ENCODE peak calls at places on chromosomes 13 and 19, in eight cellular contexts. T is activated T-cell treated with anti-CD3 and anti-CD28 coated beads, Interleukin-2, amount 50 U/mL, for 72 hours; X is amniotic epithelial cell; F is effector memory CD4-positive, alpha-beta T cell; J is dorsolateral prefrontal cortex; B is T-helper 9 cell; H is AG09309; A is T-helper 1 cell. N is an unnamed sample.
A peak's percentile ranks its signal among the peaks of the same experiment; 100 is the strongest.

GRCh38 chr19:32012206-32012605 is 333.2 kb upstream of the ZNF507 start:
- DNase-seq in T (no peak), B (no peak), J (no peak), X (no peak), H (no peak), A (no peak), F (no peak), N (no peak)

GRCh38 chr13:98173431-98173921 is 3.6 kb downstream of the RNF113B start:
- DNase-seq in H (peak; percentile 96), F (no peak), A (no peak), T (no peak), X (peak; percentile 99), B (no peak), J (no peak), N (no peak)

GRCh38 chr13:29817604-29818378 is 32.6 kb downstream of the UBL3 start:
- DNase-seq in H (no peak), J (no peak), T (no peak), A (no peak), X (no peak), B (no peak), F (no peak), N (peak; percentile 5)

GRCh38 chr19:33804021-33804799 is 7.5 kb downstream of the KCTD15 start:
- DNase-seq in T (no peak), J (no peak), H (no peak), X (peak; percentile 88), F (no peak), B (no peak), A (no peak), N (no peak)

GRCh38 chr13:92403606-92404005 is 823.0 kb upstream of the GPC6 start:
- DNase-seq in J (no peak), A (no peak), H (no peak), X (no peak), T (no peak), F (no peak), B (no peak), N (no peak)

GRCh38 chr19:5719274-5719960 is 529 bp downstream of the LONP1 start:
- DNase-seq in B (no peak), F (peak; percentile 35), J (no peak), T (peak; percentile 38), X (peak; percentile 13), H (no peak), A (no peak), N (no peak)

GRCh38 chr19:1087813-1088418 is 7.3 kb downstream of the POLR2E start:
- DNase-seq in F (no peak), T (no peak), A (no peak), B (peak; percentile 52), H (no peak), J (no peak), X (no peak), N (no peak)

GRCh38 chr19:1154731-1155351 is 19.2 kb downstream of the SBNO2 start:
- DNase-seq in F (no peak), A (no peak), J (no peak), T (no peak), H (peak; percentile 81), X (peak; percentile 93), B (no peak), N (no peak)

GRCh38 chr19:403221-404036 is 5.5 kb downstream of the C2CD4C start:
- DNase-seq in A (no peak), F (no peak), J (peak; percentile 40), X (no peak), H (no peak), B (no peak), T (no peak), N (no peak)

GRCh38 chr13:114023716-114024602 is 50.1 kb upstream of the C13orf46 start:
- DNase-seq in F (no peak), H (no peak), J (no peak), X (no peak), T (no peak), B (no peak), A (no peak), N (no peak)

GRCh38 chr13:101624210-101624922 is 171.9 kb downstream of the ITGBL1 start:
- DNase-seq in F (no peak), X (peak; percentile 37), B (no peak), A (no peak), J (no peak), T (no peak), H (no peak), N (no peak)

GRCh38 chr19:17557461-17557860 is 2.0 kb downstream of the COLGALT1 start:
- DNase-seq in B (no peak), T (no peak), A (no peak), H (no peak), X (peak; percentile 40), F (no peak), J (no peak), N (no peak)

GRCh38 chr13:64417609-64418008 is 2812.5 kb downstream of the PCDH9 start:
- DNase-seq in J (no peak), B (no peak), T (no peak), X (no peak), H (no peak), A (no peak), F (no peak), N (no peak)

GRCh38 chr13:80237646-80238045 is 103.3 kb downstream of the SPRY2 start:
- DNase-seq in J (no peak), X (peak; percentile 82), H (no peak), B (no peak), A (no peak), T (no peak), F (no peak), N (no peak)

GRCh38 chr19:37537391-37537947 is 30.7 kb downstream of the ZNF793 start:
- DNase-seq in J (no peak), B (no peak), F (no peak), X (peak; percentile 28), T (no peak), H (no peak), A (no peak), N (no peak)

GRCh38 chr19:15098505-15098904 is 8.7 kb upstream of the SYDE1 start:
- DNase-seq in T (no peak), H (no peak), F (no peak), X (no peak), B (no peak), J (no peak), A (no peak), N (no peak)

GRCh38 chr13:59750860-59751259 is 412.9 kb downstream of the DIAPH3 start:
- DNase-seq in B (no peak), F (no peak), J (peak; percentile 80), H (peak; percentile 58), T (no peak), X (peak; percentile 74), A (no peak), N (peak; percentile 69)

GRCh38 chr19:32702010-32702409 is 10.4 kb downstream of the NUDT19 start:
- DNase-seq in X (peak; percentile 58), F (no peak), J (no peak), A (no peak), B (no peak), H (no peak), T (no peak), N (no peak)

GRCh38 chr13:95714142-95714832 is 37.3 kb downstream of the DNAJC3 start:
- DNase-seq in T (no peak), H (peak; percentile 84), X (peak; percentile 96), A (no peak), J (no peak), F (no peak), B (no peak), N (no peak)

GRCh38 chr13:19345158-19345557 is 163.5 kb upstream of the TUBA3C start:
- DNase-seq in X (no peak), T (no peak), F (no peak), A (no peak), H (no peak), B (no peak), J (no peak), N (no peak)

GRCh38 chr13:32314271-32314967 is 744 bp downstream of the ZAR1L start:
- DNase-seq in H (no peak), A (no peak), B (no peak), X (no peak), T (no peak), J (no peak), F (no peak), N (no peak)

GRCh38 chr19:39111593-39112199 is 13.9 kb upstream of the PAK4 start:
- DNase-seq in A (no peak), X (no peak), B (no peak), F (no peak), H (no peak), T (no peak), J (no peak), N (no peak)

GRCh38 chr19:49749771-49750170 is 13.3 kb downstream of the TSKS start:
- DNase-seq in F (no peak), X (no peak), J (no peak), T (no peak), H (no peak), B (no peak), A (no peak), N (no peak)

GRCh38 chr19:14164724-14165493 is 28.5 kb upstream of the ASF1B start:
- DNase-seq in J (no peak), A (no peak), X (no peak), T (no peak), B (no peak), F (no peak), H (no peak), N (no peak)

GRCh38 chr13:109998808-109999528 is 212.6 kb upstream of the IRS2 start:
- DNase-seq in F (no peak), H (peak; percentile 73), X (peak; percentile 97), A (no peak), J (no peak), B (no peak), T (no peak), N (no peak)

GRCh38 chr19:49890349-49891311 is 6.1 kb downstream of the IL4I1 start:
- DNase-seq in A (peak; percentile 61), B (peak; percentile 71), H (no peak), T (peak; percentile 64), J (no peak), X (no peak), F (peak; percentile 67), N (no peak)

GRCh38 chr13:108352599-108352998 is 83.1 kb downstream of the TNFSF13B start:
- DNase-seq in J (no peak), H (no peak), A (no peak), X (peak; percentile 8), T (no peak), B (no peak), F (no peak), N (no peak)

GRCh38 chr19:55228403-55229031 is at the start of gene TMEM86B:
- DNase-seq in J (no peak), T (no peak), H (no peak), X (no peak), A (no peak), B (no peak), F (no peak), N (no peak)

GRCh38 chr13:50389726-50390125 is 374.5 kb downstream of the KCNRG start:
- DNase-seq in A (no peak), F (no peak), T (no peak), H (no peak), X (no peak), J (no peak), B (no peak), N (peak; percentile 83)

GRCh38 chr19:10421240-10421948 is 1.1 kb downstream of the PDE4A start:
- DNase-seq in F (no peak), T (peak; percentile 57), X (no peak), H (no peak), B (no peak), A (no peak), J (no peak), N (no peak)

N was measured in DMS 273 treated with DMSO at 0.1 percent for 48 hours.